ENCODE peak calls at places on chromosomes 7 and 10, in four cellular contexts. One of them, this sample, is unnamed.

GRCh38 chr10:79479283-79479909 is 32.9 kb upstream of the EIF5AL1 start:
- DNase-seq in H9: no peak
- DNase-seq in AG09319: no peak
- DNase-seq in dorsolateral prefrontal cortex: no peak
- DNase-seq in this sample: no peak

GRCh38 chr10:36446873-36447272 is 678.5 kb upstream of the ANKRD30A start:
- DNase-seq in H9: no peak
- DNase-seq in dorsolateral prefrontal cortex: no peak
- DNase-seq in AG09319: no peak
- DNase-seq in this sample: no peak

GRCh38 chr10:124942317-124943169 is 620 bp downstream of the ZRANB1 start:
- DNase-seq in dorsolateral prefrontal cortex: no peak
- DNase-seq in AG09319: no peak
- DNase-seq in H9: no peak
- DNase-seq in this sample: no peak

GRCh38 chr10:22945934-22946673 is 18.3 kb downstream of the ARMC3 start:
- DNase-seq in AG09319: no peak
- DNase-seq in H9: no peak
- DNase-seq in dorsolateral prefrontal cortex: no peak
- DNase-seq in this sample: no peak

GRCh38 chr10:78410046-78410965 is 376.6 kb downstream of the RPS24 start:
- DNase-seq in AG09319: no peak
- DNase-seq in H9: peak
- DNase-seq in dorsolateral prefrontal cortex: no peak
- DNase-seq in this sample: no peak

GRCh38 chr10:100660945-100661344 is 84.4 kb upstream of the PAX2 start:
- DNase-seq in dorsolateral prefrontal cortex: no peak
- DNase-seq in H9: no peak
- DNase-seq in AG09319: no peak
- DNase-seq in this sample: no peak

GRCh38 chr7:44845476-44845875 is 2.4 kb downstream of the H2AZ2 start:
- DNase-seq in AG09319: no peak
- DNase-seq in H9: no peak
- DNase-seq in dorsolateral prefrontal cortex: no peak
- DNase-seq in this sample: no peak

GRCh38 chr7:157493776-157494175 is 157.0 kb downstream of the DNAJB6 start:
- DNase-seq in AG09319: no peak
- DNase-seq in H9: no peak
- DNase-seq in dorsolateral prefrontal cortex: no peak
- DNase-seq in this sample: no peak

GRCh38 chr10:50641636-50642035 is 17.9 kb upstream of the SGMS1 start:
- DNase-seq in dorsolateral prefrontal cortex: no peak
- DNase-seq in AG09319: no peak
- DNase-seq in H9: no peak
- DNase-seq in this sample: no peak

GRCh38 chr7:155130493-155130892 is 60.4 kb downstream of the HTR5A start:
- DNase-seq in dorsolateral prefrontal cortex: no peak
- DNase-seq in H9: no peak
- DNase-seq in AG09319: no peak
- DNase-seq in this sample: no peak

GRCh38 chr10:124701881-124702656 is 42.1 kb downstream of the FAM53B start:
- DNase-seq in H9: no peak
- DNase-seq in AG09319: no peak
- DNase-seq in dorsolateral prefrontal cortex: peak
- DNase-seq in this sample: no peak

GRCh38 chr10:131109746-131110145 is 201.8 kb downstream of the TCERG1L start:
- DNase-seq in AG09319: no peak
- DNase-seq in dorsolateral prefrontal cortex: peak
- DNase-seq in H9: no peak
- DNase-seq in this sample: no peak

GRCh38 chr7:20331231-20331880 is 656 bp downstream of the ITGB8 start:
- DNase-seq in AG09319: no peak
- DNase-seq in dorsolateral prefrontal cortex: peak
- DNase-seq in H9: peak
- DNase-seq in this sample: peak

GRCh38 chr7:3399858-3400257 is 98.8 kb downstream of the SDK1 start:
- DNase-seq in AG09319: no peak
- DNase-seq in dorsolateral prefrontal cortex: no peak
- DNase-seq in H9: peak
- DNase-seq in this sample: peak

GRCh38 chr10:132904169-132904813 is 38.1 kb downstream of the CFAP46 start:
- DNase-seq in H9: peak
- DNase-seq in dorsolateral prefrontal cortex: peak
- DNase-seq in AG09319: no peak
- DNase-seq in this sample: peak

GRCh38 chr7:43648725-43649406 is 66.0 kb downstream of the STK17A start:
- DNase-seq in dorsolateral prefrontal cortex: no peak
- DNase-seq in H9: no peak
- DNase-seq in AG09319: peak
- DNase-seq in this sample: no peak

GRCh38 chr7:81770823-81771222 is 976 bp upstream of the HGF start:
- DNase-seq in AG09319: no peak
- DNase-seq in H9: no peak
- DNase-seq in dorsolateral prefrontal cortex: no peak
- DNase-seq in this sample: no peak

GRCh38 chr7:94243312-94243711 is 151.4 kb upstream of the COL1A2 start:
- DNase-seq in H9: peak
- DNase-seq in AG09319: no peak
- DNase-seq in dorsolateral prefrontal cortex: no peak
- DNase-seq in this sample: no peak

GRCh38 chr7:90879924-90880323 is 283.8 kb downstream of the CDK14 start:
- DNase-seq in AG09319: no peak
- DNase-seq in dorsolateral prefrontal cortex: no peak
- DNase-seq in H9: no peak
- DNase-seq in this sample: no peak

GRCh38 chr7:15314922-15315321 is 246.9 kb downstream of the AGMO start:
- DNase-seq in AG09319: no peak
- DNase-seq in dorsolateral prefrontal cortex: no peak
- DNase-seq in H9: no peak
- DNase-seq in this sample: no peak

GRCh38 chr7:16609842-16610450 is 35.6 kb downstream of the ANKMY2 start:
- DNase-seq in H9: no peak
- DNase-seq in dorsolateral prefrontal cortex: no peak
- DNase-seq in AG09319: no peak
- DNase-seq in this sample: no peak

GRCh38 chr7:12623885-12624498 is 53.5 kb downstream of the SCIN start:
- DNase-seq in dorsolateral prefrontal cortex: no peak
- DNase-seq in AG09319: no peak
- DNase-seq in H9: no peak
- DNase-seq in this sample: no peak

GRCh38 chr10:66586073-66586472 is 339.8 kb upstream of the LRRTM3 start:
- DNase-seq in dorsolateral prefrontal cortex: no peak
- DNase-seq in AG09319: no peak
- DNase-seq in H9: peak
- DNase-seq in this sample: no peak

GRCh38 chr7:138585283-138585993 is 115.7 kb downstream of the SVOPL start:
- DNase-seq in H9: no peak
- DNase-seq in AG09319: no peak
- DNase-seq in dorsolateral prefrontal cortex: no peak
- DNase-seq in this sample: no peak

GRCh38 chr7:158216198-158216597 is 371.4 kb downstream of the PTPRN2 start:
- DNase-seq in H9: no peak
- DNase-seq in AG09319: no peak
- DNase-seq in dorsolateral prefrontal cortex: no peak
- DNase-seq in this sample: no peak

GRCh38 chr10:128221128-128221527 is 94.9 kb upstream of the MKI67 start:
- DNase-seq in dorsolateral prefrontal cortex: no peak
- DNase-seq in AG09319: no peak
- DNase-seq in H9: no peak
- DNase-seq in this sample: no peak

GRCh38 chr10:43287056-43288007 is 20.5 kb upstream of the RASGEF1A start:
- DNase-seq in dorsolateral prefrontal cortex: no peak
- DNase-seq in AG09319: no peak
- DNase-seq in H9: no peak
- DNase-seq in this sample: no peak

GRCh38 chr10:95355241-95355779 is 64.5 kb upstream of the PDLIM1 start:
- DNase-seq in H9: no peak
- DNase-seq in dorsolateral prefrontal cortex: no peak
- DNase-seq in AG09319: no peak
- DNase-seq in this sample: no peak

GRCh38 chr7:133940368-133940767 is 186.8 kb upstream of the LRGUK start:
- DNase-seq in AG09319: no peak
- DNase-seq in dorsolateral prefrontal cortex: no peak
- DNase-seq in H9: no peak
- DNase-seq in this sample: no peak

GRCh38 chr7:106583133-106583532 is 77.8 kb downstream of the CCDC71L start:
- DNase-seq in dorsolateral prefrontal cortex: no peak
- DNase-seq in H9: no peak
- DNase-seq in AG09319: peak
- DNase-seq in this sample: no peak

GRCh38 chr7:36084485-36085091 is 68.5 kb upstream of the EEPD1 start:
- DNase-seq in dorsolateral prefrontal cortex: peak
- DNase-seq in AG09319: peak
- DNase-seq in H9: peak
- DNase-seq in this sample: peak

GRCh38 chr7:20642171-20642570 is 26.7 kb downstream of the ABCB5 start:
- DNase-seq in dorsolateral prefrontal cortex: no peak
- DNase-seq in H9: no peak
- DNase-seq in AG09319: no peak
- DNase-seq in this sample: no peak

GRCh38 chr7:100247152-100247757 is 27.5 kb downstream of the PVRIG start:
- DNase-seq in AG09319: peak
- DNase-seq in dorsolateral prefrontal cortex: no peak
- DNase-seq in H9: peak
- DNase-seq in this sample: no peak
- TF ChIP-seq CTCF in AG09319: no peak
- TF ChIP-seq CTCF in dorsolateral prefrontal cortex: no peak
- TF ChIP-seq CTCF in H9: peak
- TF ChIP-seq CTCF in this sample: peak

DNA sequence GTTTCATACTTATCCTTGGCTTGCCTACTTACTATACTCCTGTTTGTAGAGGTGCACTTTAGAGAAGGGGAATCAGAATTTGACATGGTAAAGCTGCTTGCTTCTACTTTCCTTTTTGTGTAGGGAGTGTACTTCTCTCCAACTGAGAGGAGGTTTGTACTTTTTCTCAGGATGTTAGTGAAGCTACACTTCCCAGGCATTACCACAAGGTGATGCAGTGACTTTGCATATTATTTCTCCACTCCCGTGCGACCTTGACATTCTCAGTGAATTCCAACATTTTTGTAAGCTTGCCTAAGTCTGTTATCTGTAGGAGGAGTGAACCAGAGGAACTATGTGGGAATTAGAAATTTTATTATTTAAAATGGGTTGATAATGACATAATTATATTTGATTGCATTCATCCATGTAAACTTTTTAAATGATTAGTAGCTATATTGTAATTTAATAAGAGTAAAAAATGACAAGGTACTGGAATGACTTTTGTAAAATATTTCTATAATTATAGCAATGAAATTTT is 5.2 kb downstream of the TAX1BP1 start:
- DNase-seq in H9: peak
- DNase-seq in AG09319: no peak
- DNase-seq in dorsolateral prefrontal cortex: no peak
- DNase-seq in this sample: peak
- TF ChIP-seq CTCF in H9: peak
- TF ChIP-seq CTCF in AG09319: peak
- TF ChIP-seq CTCF in dorsolateral prefrontal cortex: peak
- TF ChIP-seq CTCF in this sample: peak

DNA sequence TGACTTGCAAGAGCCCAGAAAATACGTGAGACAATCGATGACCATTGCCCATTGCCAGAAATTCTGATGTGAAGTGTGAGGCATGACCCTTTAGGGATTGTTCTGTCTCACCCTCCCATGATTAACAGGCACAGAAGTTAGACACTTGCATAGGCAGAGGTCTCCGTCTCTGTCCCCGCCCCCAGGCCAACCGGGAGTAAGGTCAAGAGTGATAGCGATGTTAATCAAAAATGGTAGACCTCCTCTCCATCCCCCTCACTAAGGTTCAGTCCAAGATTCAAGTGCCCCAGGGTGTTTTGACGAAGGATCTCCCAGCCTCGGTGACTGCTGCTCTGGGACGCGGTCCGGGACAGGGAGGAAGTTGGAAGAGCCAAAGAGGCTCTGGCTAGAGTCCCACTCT is 22.7 kb upstream of the TRPV6 start:
- DNase-seq in AG09319: no peak
- DNase-seq in dorsolateral prefrontal cortex: no peak
- DNase-seq in H9: no peak
- DNase-seq in this sample: no peak
- TF ChIP-seq CTCF in AG09319: no peak
- TF ChIP-seq CTCF in dorsolateral prefrontal cortex: no peak
- TF ChIP-seq CTCF in H9: no peak
- TF ChIP-seq CTCF in this sample: no peak

GRCh38 chr10:70053896-70054641 is 1.4 kb downstream of the MACROH2A2 start:
- DNase-seq in dorsolateral prefrontal cortex: no peak
- DNase-seq in AG09319: no peak
- DNase-seq in H9: peak
- DNase-seq in this sample: peak
- TF ChIP-seq CTCF in dorsolateral prefrontal cortex: no peak
- TF ChIP-seq CTCF in AG09319: peak
- TF ChIP-seq CTCF in H9: peak
- TF ChIP-seq CTCF in this sample: peak

DNA sequence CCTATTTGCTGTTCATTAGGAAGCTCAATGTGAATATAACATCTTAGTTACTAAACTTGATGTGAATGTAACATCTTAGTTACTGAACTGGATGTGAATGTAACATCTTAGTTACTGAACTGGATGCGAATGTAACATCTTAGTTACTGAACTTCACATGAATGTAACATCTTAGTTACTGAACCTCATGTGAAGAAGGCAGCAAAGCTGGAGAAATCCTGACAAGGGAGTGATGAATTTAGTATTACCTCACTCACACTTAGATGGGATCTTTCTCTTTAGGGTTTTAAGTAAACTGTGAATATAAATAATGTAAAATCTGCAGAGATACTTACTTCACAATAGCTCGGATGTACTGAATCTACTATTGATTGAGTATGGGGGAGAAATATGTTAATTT is 73.6 kb downstream of the ETV1 start:
- DNase-seq in dorsolateral prefrontal cortex: no peak
- DNase-seq in H9: no peak
- DNase-seq in AG09319: no peak
- DNase-seq in this sample: no peak
- TF ChIP-seq CTCF in dorsolateral prefrontal cortex: no peak
- TF ChIP-seq CTCF in H9: no peak
- TF ChIP-seq CTCF in AG09319: no peak
- TF ChIP-seq CTCF in this sample: no peak

GRCh38 chr10:73946253-73947145 is 35.6 kb downstream of the PLAU start:
- DNase-seq in AG09319: no peak
- DNase-seq in H9: no peak
- DNase-seq in dorsolateral prefrontal cortex: no peak
- DNase-seq in this sample: no peak
- TF ChIP-seq CTCF in AG09319: no peak
- TF ChIP-seq CTCF in H9: no peak
- TF ChIP-seq CTCF in dorsolateral prefrontal cortex: no peak
- TF ChIP-seq CTCF in this sample: no peak

DNA sequence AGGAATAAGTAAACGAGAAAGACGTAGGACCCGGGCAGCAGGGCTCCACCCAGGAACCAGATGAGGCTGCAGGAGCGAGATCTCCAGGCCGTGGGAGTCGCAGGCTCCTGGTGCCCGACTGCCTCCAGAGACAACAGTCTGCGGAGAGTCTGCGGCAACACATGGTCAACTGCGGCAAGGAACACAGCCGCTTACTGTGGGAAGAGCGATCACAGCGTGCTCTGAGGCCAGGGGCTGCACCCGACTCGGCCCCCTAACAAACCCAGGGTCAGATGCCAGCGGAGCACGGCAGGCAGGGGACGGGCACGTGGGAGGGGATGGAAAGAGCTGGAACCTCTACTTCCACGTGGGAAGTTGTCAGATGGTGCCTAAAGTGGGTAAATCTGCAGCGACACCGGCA is 26.6 kb downstream of the GET4 start:
- DNase-seq in AG09319: no peak
- DNase-seq in dorsolateral prefrontal cortex: no peak
- DNase-seq in H9: no peak
- DNase-seq in this sample: no peak
- TF ChIP-seq CTCF in AG09319: no peak
- TF ChIP-seq CTCF in dorsolateral prefrontal cortex: no peak
- TF ChIP-seq CTCF in H9: no peak
- TF ChIP-seq CTCF in this sample: no peak

This sample was measured in neural crest cell.